ENCODE peak calls at places on chromosomes 11 and 22, in seven cellular contexts. P, W, K, O, J, X and E are unnamed samples.

GRCh38 chr22:41256254-41256897 is 15.6 kb upstream of the CHADL start:
- DNase-seq in X (no peak), P (no peak), W (peak), K (no peak), J (no peak), O (no peak), E (no peak)

GRCh38 chr22:39270792-39271191 is 26.0 kb upstream of the PDGFB start:
- DNase-seq in O (no peak), W (no peak), K (no peak), P (no peak), X (no peak), J (no peak), E (no peak)

GRCh38 chr11:42422094-42422493 is 889.7 kb upstream of the API5 start:
- DNase-seq in X (no peak), W (no peak), K (no peak), J (no peak), P (no peak), O (no peak), E (no peak)

GRCh38 chr11:32891657-32892354 is 805 bp upstream of the QSER1 start:
- DNase-seq in P (no peak), J (no peak), X (no peak), K (no peak), O (no peak), W (no peak), E (no peak)

GRCh38 chr11:67498544-67498972 is 6.6 kb downstream of the PITPNM1 start:
- DNase-seq in P (no peak), X (peak), W (no peak), J (no peak), O (no peak), K (peak), E (no peak)

GRCh38 chr22:36439481-36440271 is 41.8 kb downstream of the TXN2 start:
- DNase-seq in O (no peak), X (peak), P (no peak), K (peak), J (no peak), W (peak), E (peak)

GRCh38 chr22:29641052-29641780 is 37.8 kb downstream of the NF2 start:
- DNase-seq in O (no peak), K (no peak), J (no peak), W (peak), X (no peak), P (no peak), E (peak)

GRCh38 chr11:69001301-69002081 is 11.6 kb downstream of the MRGPRF start:
- DNase-seq in W (no peak), K (no peak), O (no peak), P (peak), J (peak), X (no peak), E (peak)

GRCh38 chr11:1102221-1102971 is 27.7 kb downstream of the MUC2 start:
- DNase-seq in J (no peak), K (no peak), P (no peak), W (no peak), O (no peak), X (peak), E (no peak)

GRCh38 chr11:126547691-126548090 is 192.2 kb downstream of the ST3GAL4 start:
- DNase-seq in J (no peak), K (no peak), P (no peak), W (no peak), X (no peak), O (no peak), E (no peak)

GRCh38 chr22:30452861-30453260 is 19.0 kb downstream of the SEC14L3 start:
- DNase-seq in W (no peak), P (no peak), K (no peak), J (no peak), O (no peak), X (no peak), E (no peak)

GRCh38 chr11:12827929-12828812 is 153.9 kb downstream of the TEAD1 start:
- DNase-seq in X (no peak), P (no peak), K (no peak), W (no peak), J (peak), O (peak), E (no peak)

GRCh38 chr11:75533843-75534242 is 8.1 kb upstream of the GDPD5 start:
- DNase-seq in P (no peak), W (no peak), J (no peak), O (no peak), K (no peak), X (no peak), E (no peak)

GRCh38 chr11:17611503-17612220 is 64.6 kb downstream of the OTOG start:
- DNase-seq in K (no peak), O (no peak), W (no peak), J (no peak), X (no peak), P (no peak), E (no peak)

GRCh38 chr11:83087035-83087434 is 15.3 kb upstream of the RAB30 start:
- DNase-seq in X (no peak), J (no peak), K (no peak), W (no peak), O (no peak), P (no peak), E (no peak)

GRCh38 chr22:28714043-28714442 is 27.6 kb downstream of the CHEK2 start:
- DNase-seq in K (no peak), J (no peak), X (no peak), P (no peak), O (no peak), W (no peak), E (no peak)

GRCh38 chr11:132683602-132684001 is 848.7 kb downstream of the OPCML start:
- DNase-seq in O (no peak), K (no peak), J (no peak), P (no peak), W (no peak), X (no peak), E (no peak)

GRCh38 chr22:23404689-23405365 is 175.3 kb downstream of the IGLL1 start:
- DNase-seq in W (no peak), O (peak), P (no peak), X (no peak), J (no peak), K (no peak), E (no peak)

GRCh38 chr11:1208361-1209261 is 14.3 kb upstream of the MUC5B start:
- DNase-seq in W (no peak), X (no peak), K (peak), J (peak), O (no peak), P (peak), E (no peak)

GRCh38 chr11:133350045-133350444 is 182.3 kb downstream of the OPCML start:
- DNase-seq in X (no peak), J (no peak), K (no peak), P (no peak), O (no peak), W (no peak), E (no peak)

GRCh38 chr22:36862251-36863242 is 1.7 kb downstream of the NCF4 start:
- DNase-seq in W (no peak), O (no peak), K (peak), J (no peak), X (peak), P (no peak), E (no peak)

GRCh38 chr22:42066937-42067336 is 3.7 kb downstream of the NAGA start:
- DNase-seq in O (no peak), K (no peak), X (no peak), W (no peak), P (no peak), J (no peak), E (no peak)

GRCh38 chr11:114832532-114833125 is 154.3 kb downstream of the NXPE2 start:
- DNase-seq in W (no peak), X (no peak), J (no peak), K (no peak), P (no peak), O (no peak), E (no peak)

GRCh38 chr11:12727556-12728070 is 53.4 kb downstream of the TEAD1 start:
- DNase-seq in J (no peak), K (no peak), X (no peak), O (no peak), P (no peak), W (peak), E (no peak)

GRCh38 chr11:18013790-18014507 is 1.1 kb upstream of the SERGEF start:
- DNase-seq in K (no peak), X (no peak), W (no peak), O (no peak), P (no peak), J (no peak), E (no peak)

GRCh38 chr11:76629133-76629852 is 41.3 kb downstream of the LRRC32 start:
- DNase-seq in P (peak), K (peak), O (no peak), W (no peak), X (no peak), J (no peak), E (peak)

GRCh38 chr22:39362271-39362670 is 12.5 kb downstream of the SYNGR1 start:
- DNase-seq in P (no peak), K (no peak), O (no peak), X (no peak), W (no peak), J (no peak), E (no peak)

GRCh38 chr11:130850185-130850944 is 65.9 kb downstream of the SNX19 start:
- DNase-seq in P (no peak), O (no peak), K (no peak), W (no peak), X (no peak), J (no peak), E (no peak)

GRCh38 chr22:33302049-33302545 is 243.9 kb upstream of the SYN3 start:
- DNase-seq in K (peak), O (peak), X (peak), P (peak), J (peak), W (peak), E (peak)

GRCh38 chr11:10590516-10590915 is 22.1 kb upstream of the LYVE1 start:
- DNase-seq in J (no peak), X (no peak), P (no peak), O (no peak), K (no peak), W (peak), E (no peak)

GRCh38 chr11:62575837-62576236 is 2.1 kb upstream of the EEF1G start:
- DNase-seq in P (no peak), X (no peak), K (no peak), W (no peak), O (no peak), J (no peak), E (no peak)

GRCh38 chr22:20094158-20094807 is 14.2 kb downstream of the DGCR8 start:
- DNase-seq in O (no peak), X (no peak), P (peak), W (no peak), K (no peak), J (no peak), E (peak)

GRCh38 chr11:45453721-45454120 is 167.6 kb upstream of the SYT13 start:
- DNase-seq in X (no peak), O (no peak), J (no peak), P (no peak), K (no peak), W (no peak), E (no peak)

GRCh38 chr11:46698597-46698996 is 1.8 kb downstream of the ARHGAP1 start:
- DNase-seq in K (no peak), W (no peak), P (no peak), X (no peak), O (no peak), J (no peak), E (no peak)
- H3K4me3 ChIP-seq in K (peak), W (no peak), P (no peak), X (peak), O (peak), J (peak), E (peak)

GRCh38 chr11:129817282-129818051 is 1.8 kb downstream of the TMEM45B start:
- DNase-seq in K (no peak), P (no peak), W (no peak), J (no peak), O (no peak), X (no peak), E (no peak)

GRCh38 chr11:129814244-129814992 is 1.2 kb upstream of the TMEM45B start:
- DNase-seq in W (no peak), J (no peak), O (no peak), P (no peak), K (no peak), X (no peak), E (no peak)

GRCh38 chr11:129813216-129813791 is 2.3 kb upstream of the TMEM45B start:
- DNase-seq in P (no peak), J (no peak), X (no peak), K (no peak), W (no peak), O (no peak), E (no peak)

GRCh38 chr11:129819237-129819636 is 3.6 kb downstream of the TMEM45B start:
- DNase-seq in W (no peak), K (no peak), O (no peak), P (no peak), X (no peak), J (no peak), E (no peak)

GRCh38 chr11:129815596-129816461 is at the start of gene TMEM45B:
- DNase-seq in K (no peak), X (no peak), J (no peak), W (no peak), O (no peak), P (no peak), E (no peak)
- H3K4me3 ChIP-seq in K (peak), X (no peak), J (no peak), W (no peak), O (peak), P (no peak), E (no peak)

DNA sequence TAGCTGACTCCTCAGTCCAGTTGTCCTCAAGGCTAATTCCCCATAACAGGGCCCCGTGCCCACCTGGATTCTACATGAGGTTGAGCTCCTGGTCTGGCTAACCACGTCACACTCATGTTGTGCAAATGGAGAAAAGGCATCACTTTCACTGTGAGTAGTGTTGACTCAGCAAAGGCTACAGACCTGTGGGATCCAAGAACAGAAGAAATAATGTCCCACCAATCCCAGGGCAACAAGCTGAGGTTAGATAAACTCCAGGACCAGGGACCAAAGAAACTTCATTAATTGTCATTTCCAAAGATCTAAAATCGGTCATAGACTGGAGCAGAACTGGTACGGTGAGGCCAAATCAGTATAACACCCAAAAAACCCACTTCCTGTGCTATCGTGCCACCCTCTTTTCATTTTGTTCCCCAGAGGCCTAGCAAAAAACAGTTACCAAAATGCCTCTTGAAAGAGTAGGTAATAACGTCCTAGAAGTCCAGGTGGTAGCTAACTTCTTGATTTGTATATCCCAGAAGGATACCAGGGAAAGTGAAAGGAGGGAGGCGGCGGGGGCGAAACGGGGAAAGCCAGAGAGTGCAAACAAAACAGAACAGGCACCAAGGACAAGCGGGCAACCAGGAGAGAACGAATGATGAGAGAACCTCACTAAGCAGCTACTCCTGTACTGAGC is 1.4 kb downstream of the PCSK7 start:
- DNase-seq in X (no peak), O (no peak), K (no peak), J (no peak), P (no peak), W (no peak), E (no peak)
- H3K4me3 ChIP-seq in X (peak), O (peak), K (peak), J (peak), P (peak), W (no peak), E (peak)

GRCh38 chr11:65900899-65901180 is 652 bp upstream of the FOSL1 start:
- DNase-seq in P (no peak), W (no peak), X (no peak), O (no peak), K (no peak), J (no peak), E (no peak)
- H3K4me3 ChIP-seq in P (peak), W (peak), X (peak), O (peak), K (peak), J (peak), E (no peak)

GRCh38 chr22:49462291-49462690 is 365.4 kb downstream of the BRD1 start:
- DNase-seq in O (no peak), J (no peak), K (no peak), P (no peak), X (no peak), W (no peak), E (no peak)

GRCh38 chr22:49466926-49467590 is 360.6 kb downstream of the BRD1 start:
- DNase-seq in J (no peak), K (no peak), P (no peak), O (no peak), X (no peak), W (no peak), E (no peak)

GRCh38 chr22:49461674-49462073 is 366.0 kb downstream of the BRD1 start:
- DNase-seq in O (no peak), J (no peak), P (no peak), X (no peak), W (no peak), K (no peak), E (no peak)

GRCh38 chr22:49462795-49463194 is 364.9 kb downstream of the BRD1 start:
- DNase-seq in X (no peak), J (no peak), P (no peak), K (no peak), O (no peak), W (no peak), E (no peak)

GRCh38 chr22:49464024-49464423 is 363.6 kb downstream of the BRD1 start:
- DNase-seq in X (no peak), P (no peak), K (no peak), W (no peak), J (no peak), O (no peak), E (no peak)
- H3K4me3 ChIP-seq in X (no peak), P (no peak), K (no peak), W (no peak), J (no peak), O (no peak), E (no peak)